ENCODE peak calls at places on chromosomes 2 and 18, in four cellular contexts. T is HepG2, M is K562, O is GM12878. C is an unnamed sample.

GRCh38 chr2:70620020-70620419 is 66.4 kb upstream of the TGFA start:
- DNase-seq in T (no peak), M (no peak), O (no peak), C (no peak)

GRCh38 chr2:36370281-36370680 is 14.7 kb downstream of the CRIM1 start:
- DNase-seq in T (no peak), M (no peak), O (no peak), C (no peak)

GRCh38 chr2:219253753-219254589 is at the start of gene TUBA4A:
- DNase-seq in T (peak), M (peak), O (no peak), C (peak)

GRCh38 chr2:199798881-199799580 is 52.0 kb downstream of the FTCDNL1 start:
- DNase-seq in T (no peak), M (no peak), O (no peak), C (no peak)

GRCh38 chr18:62523631-62524442 is 1.0 kb downstream of the ZCCHC2 start:
- DNase-seq in T (no peak), M (peak), O (no peak), C (peak)

GRCh38 chr2:33372940-33373553 is 103.4 kb upstream of the RASGRP3 start:
- DNase-seq in T (peak), M (peak), O (peak), C (peak)

GRCh38 chr2:150133623-150134022 is 353.8 kb downstream of the RND3 start:
- DNase-seq in T (peak), M (peak), O (peak), C (peak)

GRCh38 chr2:7430869-7431641 is 513.8 kb downstream of the RNF144A start:
- DNase-seq in T (no peak), M (no peak), O (no peak), C (no peak)

GRCh38 chr18:2192562-2192961 is 378.7 kb downstream of the METTL4 start:
- DNase-seq in T (no peak), M (no peak), O (no peak), C (no peak)

GRCh38 chr2:62641410-62641843 is 64.1 kb upstream of the EHBP1 start:
- DNase-seq in T (no peak), M (no peak), O (no peak), C (no peak)

GRCh38 chr2:194867328-194867727 is 789.7 kb upstream of the SLC39A10 start:
- DNase-seq in T (no peak), M (no peak), O (no peak), C (no peak)

GRCh38 chr2:45772038-45772437 is 120.6 kb downstream of the PRKCE start:
- DNase-seq in T (no peak), M (no peak), O (no peak), C (no peak)

GRCh38 chr2:45773909-45774308 is 122.4 kb downstream of the PRKCE start:
- DNase-seq in T (no peak), M (no peak), O (no peak), C (no peak)

GRCh38 chr2:45770773-45771172 is 119.3 kb downstream of the PRKCE start:
- DNase-seq in T (no peak), M (no peak), O (no peak), C (no peak)

GRCh38 chr2:45769786-45770576 is 118.5 kb downstream of the PRKCE start:
- DNase-seq in T (no peak), M (no peak), O (no peak), C (no peak)

DNA sequence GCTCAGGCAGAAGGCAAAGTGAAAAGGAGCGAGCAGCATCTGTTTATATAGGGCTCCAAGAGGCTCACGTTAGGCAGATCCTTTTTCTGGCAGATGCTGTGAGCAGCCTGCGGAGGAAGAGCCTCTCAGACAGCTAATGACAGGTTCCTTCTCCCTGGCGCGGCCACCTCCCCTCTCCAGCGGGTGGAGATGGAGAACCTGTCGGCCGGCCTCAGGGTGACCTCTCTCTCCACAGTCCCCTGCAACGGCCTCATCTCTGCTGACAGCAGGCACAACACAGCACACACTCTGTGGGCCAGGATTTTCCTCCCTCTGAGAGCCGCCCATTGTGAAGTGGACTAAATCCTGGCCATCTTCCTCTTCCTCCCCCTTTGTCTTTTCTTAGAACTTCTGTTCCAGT is 119.8 kb downstream of the PRKCE start:
- DNase-seq in T (no peak), M (no peak), O (no peak), C (no peak)
- TF ChIP-seq FOXK2 in T (no peak), M (no peak), O (no peak), C (no peak)

GRCh38 chr2:178093471-178093870 is 18.8 kb upstream of the RBM45 start:
- DNase-seq in T (no peak), M (no peak), O (no peak), C (no peak)
- TF ChIP-seq FOXK2 in T (no peak), M (no peak), O (no peak), C (no peak)

GRCh38 chr2:210966330-210966729 is 409.9 kb downstream of the CPS1 start:
- DNase-seq in T (peak), M (no peak), O (no peak), C (no peak)

GRCh38 chr2:210965472-210965871 is 409.1 kb downstream of the CPS1 start:
- DNase-seq in T (no peak), M (no peak), O (no peak), C (no peak)

GRCh38 chr2:210963386-210963785 is 407.0 kb downstream of the CPS1 start:
- DNase-seq in T (peak), M (no peak), O (no peak), C (no peak)

GRCh38 chr2:210964141-210964764 is 407.9 kb downstream of the CPS1 start:
- DNase-seq in T (peak), M (no peak), O (no peak), C (no peak)

DNA sequence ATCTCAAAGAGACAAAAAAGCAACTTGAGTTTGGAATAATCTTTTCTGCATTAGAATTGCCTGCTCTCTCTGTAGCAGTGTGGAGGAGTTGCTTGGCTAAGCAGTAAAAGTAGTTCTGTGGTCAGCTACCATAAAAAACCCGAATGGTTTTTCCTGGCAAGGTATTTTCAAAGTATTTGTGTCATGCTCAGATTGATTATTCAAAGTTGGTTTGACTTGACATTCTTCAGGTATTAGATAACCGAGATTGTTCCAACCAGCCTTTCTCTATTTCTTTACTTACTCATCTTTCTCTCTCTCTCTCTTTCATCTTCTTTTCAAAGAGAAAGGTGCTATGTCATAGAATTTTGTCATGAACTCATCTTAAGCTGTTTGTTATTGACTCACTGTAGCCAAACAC is 404.9 kb downstream of the CPS1 start:
- DNase-seq in T (peak), M (no peak), O (no peak), C (no peak)
- TF ChIP-seq FOXK2 in T (no peak), M (no peak), O (no peak), C (no peak)

DNA sequence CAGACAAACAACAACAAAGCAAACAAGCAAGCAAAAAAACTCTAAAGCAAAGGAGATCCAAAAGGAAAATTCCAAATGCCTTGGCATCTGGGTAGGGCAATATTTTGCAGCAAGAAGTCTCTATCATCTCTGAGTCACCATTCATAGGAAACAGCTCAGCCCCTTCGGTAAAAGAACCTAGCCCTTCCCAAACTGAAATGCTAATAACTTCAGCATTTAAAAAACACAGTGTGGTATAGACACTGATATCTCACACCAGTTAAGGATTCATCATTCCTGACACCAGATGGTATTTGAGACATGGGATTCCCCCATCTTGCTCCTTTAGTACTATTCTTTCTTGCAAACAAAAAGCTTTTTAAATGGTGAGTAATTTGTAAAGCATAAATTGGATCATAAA is 491.8 kb downstream of the TXNL1 start:
- DNase-seq in T (no peak), M (no peak), O (no peak), C (no peak)
- TF ChIP-seq FOXK2 in T (no peak), M (no peak), O (no peak), C (no peak)

DNA sequence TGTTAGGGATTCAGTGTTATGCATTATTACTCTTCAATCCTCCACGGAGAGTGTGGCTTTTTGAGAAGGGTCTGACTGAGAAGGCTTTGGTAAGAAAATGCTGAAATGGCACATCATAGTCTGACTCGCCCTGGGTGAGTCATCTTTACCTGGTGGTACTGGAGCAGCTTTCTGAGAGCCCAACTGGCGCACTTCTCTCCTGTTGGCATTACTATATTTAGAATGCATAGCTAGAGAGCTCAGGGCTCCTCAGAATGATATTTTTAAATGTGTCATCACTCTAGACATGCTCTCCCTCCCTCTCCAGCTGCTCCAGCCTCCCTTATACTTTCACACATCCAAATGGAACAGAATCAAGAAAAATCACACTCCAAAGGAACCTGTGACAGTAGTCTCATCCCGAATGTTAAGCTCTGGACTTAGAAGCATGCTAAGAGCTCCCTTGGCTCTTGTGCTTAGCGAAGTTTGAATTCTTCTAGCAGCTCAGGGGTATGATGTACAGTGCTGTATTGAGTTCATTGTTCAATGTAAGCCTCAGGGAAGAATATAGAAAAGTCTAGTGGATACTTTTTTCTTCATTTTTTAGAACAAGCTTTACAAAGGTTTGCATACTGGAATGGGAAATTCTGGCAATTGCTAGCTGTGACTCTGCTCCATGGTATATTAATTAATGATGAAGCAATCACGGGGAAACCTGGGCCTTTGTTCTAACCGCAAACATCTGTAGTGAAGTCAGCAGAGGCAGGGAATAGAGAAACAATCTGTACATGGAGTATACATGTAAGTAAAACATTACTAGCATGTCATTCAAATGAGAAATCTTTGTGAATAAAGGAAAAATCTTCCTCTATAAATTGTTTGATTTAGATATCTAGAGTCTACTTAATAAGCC is 751.2 kb upstream of the NRXN1 start:
- DNase-seq in T (no peak), M (no peak), O (no peak), C (no peak)
- TF ChIP-seq FOXK2 in T (no peak), M (no peak), O (no peak), C (no peak)

DNA sequence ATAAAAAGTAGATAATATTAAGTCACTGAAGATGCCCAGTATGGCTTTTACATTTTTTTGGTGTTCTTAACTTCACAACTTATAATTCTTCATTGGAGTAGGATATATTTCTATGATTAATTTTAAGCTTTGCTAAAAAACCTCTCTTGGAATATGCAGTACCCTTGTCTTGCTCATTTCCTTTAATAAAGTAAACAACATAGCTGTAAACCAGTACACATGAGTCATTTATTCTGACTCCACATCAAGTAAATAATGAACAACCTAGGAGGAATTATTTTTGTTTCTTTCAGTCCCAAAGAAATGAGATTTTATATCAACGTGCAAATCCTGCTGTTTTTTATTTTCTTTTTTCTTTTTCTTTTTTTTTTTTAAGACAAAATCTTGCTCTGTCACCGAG is 869.1 kb downstream of the CNTNAP5 start:
- DNase-seq in T (no peak), M (no peak), O (no peak), C (no peak)
- TF ChIP-seq FOXK2 in T (no peak), M (no peak), O (no peak), C (no peak)

GRCh38 chr18:58965930-58966662 is 101.4 kb downstream of the ZNF532 start:
- DNase-seq in T (no peak), M (no peak), O (no peak), C (no peak)

GRCh38 chr18:58967643-58968291 is 103.1 kb downstream of the ZNF532 start:
- DNase-seq in T (no peak), M (no peak), O (no peak), C (no peak)

GRCh38 chr18:58965291-58965929 is 100.7 kb downstream of the ZNF532 start:
- DNase-seq in T (no peak), M (no peak), O (no peak), C (no peak)

GRCh38 chr18:58962331-58962730 is 97.7 kb downstream of the ZNF532 start:
- DNase-seq in T (no peak), M (no peak), O (no peak), C (no peak)

GRCh38 chr18:58966704-58967103 is 102.0 kb downstream of the ZNF532 start:
- DNase-seq in T (no peak), M (no peak), O (no peak), C (no peak)
- TF ChIP-seq FOXK2 in T (no peak), M (no peak), O (no peak), C (no peak)

GRCh38 chr2:221572180-221572820 is at the start of gene EPHA4:
- DNase-seq in T (no peak), M (peak), O (no peak), C (peak)

GRCh38 chr2:221571108-221571390 is 1.1 kb downstream of the EPHA4 start:
- DNase-seq in T (no peak), M (no peak), O (no peak), C (no peak)

GRCh38 chr2:221572821-221573429 is 821 bp upstream of the EPHA4 start:
- DNase-seq in T (no peak), M (no peak), O (no peak), C (peak)

GRCh38 chr2:221570321-221571107 is 1.6 kb downstream of the EPHA4 start:
- DNase-seq in T (no peak), M (no peak), O (no peak), C (peak)

GRCh38 chr2:221571391-221572179 is 519 bp downstream of the EPHA4 start:
- DNase-seq in T (no peak), M (no peak), O (no peak), C (peak)
- TF ChIP-seq FOXK2 in T (no peak), M (no peak), O (no peak), C (no peak)

C was measured in HEK293T.